ENCODE peak calls at places on chromosome 21, in four cellular contexts. H is H9, F is psoas muscle, N is transverse colon. W is an unnamed sample.
A peak's percentile ranks its signal among the peaks of the same experiment; 100 is the strongest.

GRCh38 chr21:25607812-25608737 is 794 bp upstream of the MRPL39 start:
- DNase-seq in N (peak; percentile 84), F (peak; percentile 88), H (peak; percentile 74), W (peak; percentile 82)

GRCh38 chr21:31874817-31875216 is 2.0 kb downstream of the HUNK start:
- DNase-seq in N (peak; percentile 26), H (peak; percentile 69), F (no peak), W (peak; percentile 68)

GRCh38 chr21:15278279-15278678 is 213.5 kb upstream of the NRIP1 start:
- DNase-seq in N (no peak), H (no peak), F (no peak), W (no peak)

GRCh38 chr21:45975017-45975595 is 6.5 kb upstream of the COL6A1 start:
- DNase-seq in F (peak; percentile 71), H (peak; percentile 69), N (peak; percentile 57), W (peak; percentile 66)

GRCh38 chr21:38289697-38290096 is 32.9 kb downstream of the KCNJ15 start:
- DNase-seq in F (no peak), N (peak; percentile 16), H (no peak), W (no peak)

GRCh38 chr21:42407476-42407875 is 3.8 kb downstream of the UBASH3A start:
- DNase-seq in F (no peak), N (no peak), H (no peak), W (no peak)

GRCh38 chr21:42230636-42231035 is 11.7 kb downstream of the ABCG1 start:
- DNase-seq in F (no peak), N (no peak), H (no peak), W (no peak)

GRCh38 chr21:46121286-46122221 is 23.6 kb downstream of the COL6A2 start:
- DNase-seq in N (peak; percentile 6), F (peak; percentile 48), H (peak; percentile 15), W (peak; percentile 40)

GRCh38 chr21:44965251-44966022 is 25.6 kb downstream of the SLX9 start:
- DNase-seq in N (no peak), F (peak; percentile 48), H (no peak), W (no peak)

GRCh38 chr21:31426235-31426797 is 82.3 kb upstream of the TIAM1 start:
- DNase-seq in H (no peak), N (no peak), F (no peak), W (no peak)

GRCh38 chr21:43328591-43329360 is 98.2 kb downstream of the SIK1 start:
- DNase-seq in N (no peak), H (no peak), F (no peak), W (no peak)

GRCh38 chr21:14736162-14736561 is 190.0 kb upstream of the SAMSN1 start:
- DNase-seq in H (no peak), F (no peak), N (no peak), W (no peak)

GRCh38 chr21:16455526-16455925 is 725.7 kb downstream of the USP25 start:
- DNase-seq in N (no peak), F (no peak), H (no peak), W (no peak)

GRCh38 chr21:44986471-44987291 is 46.9 kb downstream of the SLX9 start:
- DNase-seq in N (no peak), H (no peak), F (peak; percentile 53), W (no peak)

GRCh38 chr21:25561668-25562641 is 45.3 kb downstream of the MRPL39 start:
- DNase-seq in N (peak; percentile 68), F (peak; percentile 70), H (peak; percentile 66), W (peak; percentile 72)

GRCh38 chr21:38798481-38798882 is 7.2 kb upstream of the ETS2 start:
- DNase-seq in F (no peak), H (peak; percentile 57), N (peak; percentile 84), W (no peak)

GRCh38 chr21:39173999-39174398 is 9.3 kb downstream of the PSMG1 start:
- DNase-seq in F (no peak), H (no peak), N (no peak), W (no peak)

GRCh38 chr21:34199121-34199910 is 125.9 kb downstream of the MRPS6 start:
- DNase-seq in N (no peak), F (no peak), H (no peak), W (no peak)

GRCh38 chr21:36754241-36754881 is 55.4 kb downstream of the SIM2 start:
- DNase-seq in H (no peak), F (no peak), N (no peak), W (no peak)

GRCh38 chr21:45125347-45125746 is 51.0 kb downstream of the ADARB1 start:
- DNase-seq in F (no peak), N (no peak), H (no peak), W (no peak)

GRCh38 chr21:16308269-16308668 is 578.5 kb downstream of the USP25 start:
- DNase-seq in H (no peak), N (no peak), F (no peak), W (no peak)